ENCODE peak calls at places on chromosomes 12 and 14, in nine cellular contexts. G, A, R, T, P, L, U, C and H are unnamed samples.

GRCh38 chr12:89080797-89081470 is 271.4 kb downstream of the DUSP6 start:
- DNase-seq in U (no peak), G (no peak), L (no peak), P (no peak), A (peak; percentile 30), R (peak; percentile 37), C (no peak), T (no peak), H (no peak)

GRCh38 chr12:109203480-109203879 is 87.1 kb downstream of the ACACB start:
- DNase-seq in C (no peak), T (no peak), R (no peak), L (no peak), U (no peak), A (no peak), P (no peak), G (peak; percentile 9), H (no peak)

GRCh38 chr12:52413787-52414345 is 7.7 kb upstream of the KRT82 start:
- DNase-seq in L (no peak), C (no peak), G (peak; percentile 56), A (no peak), P (no peak), U (no peak), R (no peak), T (no peak), H (no peak)

GRCh38 chr12:119589087-119589486 is 4.5 kb upstream of the TMEM233 start:
- DNase-seq in C (no peak), R (peak; percentile 9), A (peak; percentile 4), G (no peak), L (no peak), U (no peak), P (peak; percentile 26), T (no peak), H (no peak)

GRCh38 chr12:51788876-51789275 is 59.6 kb downstream of the FIGNL2 start:
- DNase-seq in G (no peak), A (peak; percentile 80), L (no peak), C (no peak), U (no peak), P (peak; percentile 56), T (no peak), R (peak; percentile 29), H (no peak)

GRCh38 chr14:62431496-62431895 is 613.8 kb downstream of the KCNH5 start:
- DNase-seq in G (no peak), C (no peak), A (no peak), L (no peak), U (no peak), P (no peak), R (no peak), T (no peak), H (no peak)

GRCh38 chr12:19945559-19946485 is 422.5 kb upstream of the PDE3A start:
- DNase-seq in L (no peak), R (peak; percentile 60), G (no peak), A (peak; percentile 57), C (no peak), T (no peak), P (peak; percentile 46), U (no peak), H (no peak)

GRCh38 chr12:100554608-100555077 is 18.8 kb upstream of the GAS2L3 start:
- DNase-seq in A (peak; percentile 90), L (peak; percentile 32), P (peak; percentile 89), C (no peak), G (peak; percentile 93), U (peak; percentile 27), R (peak; percentile 93), T (peak; percentile 69), H (no peak)

GRCh38 chr14:97477353-97477752 is 680.2 kb downstream of the VRK1 start:
- DNase-seq in A (no peak), T (no peak), U (no peak), R (no peak), C (no peak), G (no peak), P (no peak), L (no peak), H (no peak)

GRCh38 chr12:25557830-25558436 is 4.8 kb upstream of the LMNTD1 start:
- DNase-seq in L (peak; percentile 12), T (no peak), C (peak; percentile 10), A (peak; percentile 43), G (peak; percentile 89), P (peak; percentile 51), U (no peak), R (peak; percentile 73), H (peak; percentile 44)

GRCh38 chr14:88179725-88180124 is 143.3 kb downstream of the KCNK10 start:
- DNase-seq in C (no peak), G (no peak), U (no peak), T (no peak), R (no peak), P (no peak), L (no peak), A (no peak), H (no peak)

GRCh38 chr12:63802012-63802608 is 22.4 kb downstream of the RXYLT1 start:
- DNase-seq in P (peak; percentile 37), L (no peak), T (no peak), R (peak; percentile 48), G (peak; percentile 55), C (peak; percentile 18), A (peak; percentile 25), U (no peak), H (no peak)

GRCh38 chr12:120445911-120446909 is at the start of the genes GATC and TRIAP1:
- DNase-seq in U (peak; percentile 69), A (peak; percentile 66), R (peak; percentile 72), C (peak; percentile 90), G (peak; percentile 91), L (peak; percentile 84), T (peak; percentile 65), P (peak; percentile 80), H (peak; percentile 91)

GRCh38 chr12:2183556-2184541 is 131.1 kb downstream of the CACNA1C start:
- DNase-seq in R (peak; percentile 82), U (no peak), C (no peak), A (peak; percentile 75), L (no peak), G (peak; percentile 56), T (no peak), P (peak; percentile 59), H (no peak)

GRCh38 chr12:120640840-120641833 is 711 bp downstream of the CABP1 start:
- DNase-seq in P (peak; percentile 49), G (peak; percentile 91), R (peak; percentile 39), C (peak; percentile 69), A (peak; percentile 46), U (peak; percentile 65), L (peak; percentile 67), T (peak; percentile 44), H (peak; percentile 70)

GRCh38 chr12:87120440-87120839 is 864.2 kb upstream of the MGAT4C start:
- DNase-seq in R (peak; percentile 40), P (no peak), A (peak; percentile 2), T (peak; percentile 35), G (no peak), U (no peak), L (no peak), C (no peak), H (no peak)

GRCh38 chr14:57403521-57403864 is 13.1 kb downstream of the NAA30 start:
- DNase-seq in P (no peak), T (no peak), U (no peak), L (no peak), C (no peak), A (no peak), G (no peak), R (no peak), H (no peak)

GRCh38 chr14:76985540-76986260 is 42.8 kb downstream of the IRF2BPL start:
- DNase-seq in G (no peak), T (peak; percentile 61), R (no peak), C (no peak), A (peak; percentile 34), L (no peak), U (no peak), P (peak; percentile 29), H (no peak)

GRCh38 chr12:54390668-54391551 is 6.4 kb upstream of the ZNF385A start:
- DNase-seq in U (peak; percentile 49), R (no peak), A (no peak), C (peak; percentile 91), G (peak; percentile 95), T (no peak), L (peak; percentile 87), P (no peak), H (peak; percentile 84)

GRCh38 chr12:32159925-32160324 is 53.3 kb downstream of the BICD1 start:
- DNase-seq in L (no peak), C (no peak), G (no peak), P (peak; percentile 34), A (peak; percentile 41), U (no peak), R (peak; percentile 20), T (no peak), H (peak; percentile 6)

GRCh38 chr14:24315807-24316596 is 4.7 kb downstream of the LTB4R start:
- DNase-seq in L (no peak), G (peak; percentile 82), R (no peak), U (no peak), P (no peak), C (no peak), A (no peak), T (no peak), H (no peak)
- TF ChIP-seq CTCF in L (no peak), G (peak; percentile 35), R (no peak), U (peak; percentile 13), P (peak; percentile 8), C (no peak), A (peak; percentile 9), T (no peak), H (no peak)

GRCh38 chr12:43728117-43728516 is 30.5 kb downstream of the PUS7L start:
- DNase-seq in A (no peak), G (no peak), T (no peak), U (no peak), P (no peak), L (no peak), C (no peak), R (peak; percentile 33), H (no peak)
- TF ChIP-seq CTCF in A (peak; percentile 37), G (peak; percentile 51), T (peak; percentile 63), U (peak; percentile 54), P (peak; percentile 13), L (peak; percentile 23), C (no peak), R (peak; percentile 8), H (peak; percentile 56)

GRCh38 chr14:42110167-42110566 is 503.5 kb downstream of the LRFN5 start:
- DNase-seq in L (peak; percentile 33), G (peak; percentile 60), A (peak; percentile 71), C (peak; percentile 13), R (peak; percentile 74), T (no peak), P (peak; percentile 67), U (no peak), H (no peak)
- TF ChIP-seq CTCF in L (peak; percentile 61), G (peak; percentile 78), A (peak; percentile 82), C (peak; percentile 30), R (peak; percentile 75), T (peak; percentile 70), P (peak; percentile 73), U (peak; percentile 50), H (no peak)

GRCh38 chr14:73778736-73779135 is 64.6 kb upstream of the PNMA1 start:
- DNase-seq in A (no peak), R (no peak), T (no peak), U (no peak), L (no peak), G (no peak), C (no peak), P (no peak), H (no peak)
- TF ChIP-seq CTCF in A (no peak), R (no peak), T (no peak), U (no peak), L (no peak), G (no peak), C (no peak), P (no peak), H (no peak)